ENCODE peak calls at places on chromosomes 12 and 14, in five cellular contexts. L is upper lobe of left lung, B is GM12878, N is HepG2, G is K562. Q is an unnamed sample.

GRCh38 chr12:54240129-54240528 is 39.8 kb downstream of the CBX5 start:
- ATAC-seq in L (no peak), B (no peak), N (no peak), G (peak), Q (no peak)

GRCh38 chr12:92408072-92408900 is 262.6 kb upstream of the BTG1 start:
- ATAC-seq in L (peak), B (peak), N (peak), G (peak), Q (no peak)

GRCh38 chr14:66137076-66137475 is 349.1 kb upstream of the CCDC196 start:
- ATAC-seq in L (no peak), B (no peak), N (no peak), G (no peak), Q (no peak)

GRCh38 chr14:81429028-81429427 is 28.9 kb upstream of the STON2 start:
- ATAC-seq in L (no peak), B (no peak), N (no peak), G (no peak), Q (no peak)

GRCh38 chr12:102300824-102301461 is 103.3 kb upstream of the PMCH start:
- ATAC-seq in L (peak), B (peak), N (peak), G (peak), Q (no peak)

GRCh38 chr12:11765421-11765816 is 115.9 kb downstream of the ETV6 start:
- ATAC-seq in L (no peak), B (peak), N (no peak), G (no peak), Q (no peak)

GRCh38 chr12:49577589-49578315 is 9.8 kb upstream of the MCRS1 start:
- ATAC-seq in L (no peak), B (no peak), N (no peak), G (peak), Q (no peak)

GRCh38 chr12:117202033-117202432 is 11.8 kb upstream of the FBXO21 start:
- ATAC-seq in L (no peak), B (no peak), N (no peak), G (no peak), Q (no peak)

GRCh38 chr14:97620071-97620470 is 822.9 kb downstream of the VRK1 start:
- ATAC-seq in L (no peak), B (no peak), N (no peak), G (no peak), Q (no peak)

GRCh38 chr14:101859916-101860315 is 98.4 kb downstream of the PPP2R5C start:
- ATAC-seq in L (no peak), B (no peak), N (no peak), G (no peak), Q (no peak)

GRCh38 chr12:49922349-49923034 is 18.8 kb upstream of the FAIM2 start:
- ATAC-seq in L (no peak), B (no peak), N (peak), G (no peak), Q (no peak)

GRCh38 chr12:113980537-113981337 is 14.6 kb upstream of the RBM19 start:
- ATAC-seq in L (peak), B (peak), N (peak), G (peak), Q (no peak)

GRCh38 chr12:90024261-90024660 is 315.6 kb upstream of the ATP2B1 start:
- ATAC-seq in L (no peak), B (no peak), N (no peak), G (no peak), Q (no peak)

GRCh38 chr14:70999117-70999516 is 91.9 kb downstream of the PCNX1 start:
- ATAC-seq in L (no peak), B (peak), N (no peak), G (no peak), Q (no peak)

GRCh38 chr12:106219043-106219442 is 28.8 kb downstream of the CKAP4 start:
- ATAC-seq in L (no peak), B (no peak), N (no peak), G (no peak), Q (no peak)

GRCh38 chr12:32052300-32052691 is 54.4 kb upstream of the BICD1 start:
- ATAC-seq in L (no peak), B (no peak), N (peak), G (peak), Q (no peak)

GRCh38 chr14:57462551-57462950 is 31.1 kb downstream of the CCDC198 start:
- ATAC-seq in L (no peak), B (no peak), N (no peak), G (no peak), Q (no peak)

GRCh38 chr12:7161327-7161726 is 28.2 kb upstream of the PEX5 start:
- ATAC-seq in L (no peak), B (no peak), N (no peak), G (no peak), Q (no peak)

GRCh38 chr12:44874981-44875416 is 1.1 kb downstream of the NELL2 start:
- ATAC-seq in L (peak), B (peak), N (no peak), G (no peak), Q (no peak)

GRCh38 chr14:42855159-42855558 is 1248.5 kb downstream of the LRFN5 start:
- ATAC-seq in L (peak), B (no peak), N (no peak), G (no peak), Q (peak)

GRCh38 chr12:106309671-106310313 is 7.3 kb downstream of the TCP11L2 start:
- ATAC-seq in L (peak), B (no peak), N (no peak), G (no peak), Q (no peak)

GRCh38 chr12:120224304-120225199 is 23.6 kb upstream of the RPLP0 start:
- ATAC-seq in L (peak), B (no peak), N (no peak), G (no peak), Q (peak)

GRCh38 chr14:81519200-81519998 is 14.3 kb downstream of the SEL1L start:
- ATAC-seq in L (peak), B (peak), N (no peak), G (peak), Q (peak)

GRCh38 chr14:65847065-65847847 is 434.7 kb downstream of the FUT8 start:
- ATAC-seq in L (no peak), B (no peak), N (no peak), G (no peak), Q (no peak)

GRCh38 chr12:103197725-103198388 is 240.4 kb downstream of the ASCL1 start:
- ATAC-seq in L (peak), B (no peak), N (no peak), G (no peak), Q (no peak)

GRCh38 chr12:51171884-51172514 is 936 bp downstream of the TFCP2 start:
- ATAC-seq in L (no peak), B (peak), N (peak), G (peak), Q (no peak)

GRCh38 chr12:53252349-53252916 is 15.7 kb upstream of the ESPL1 start:
- ATAC-seq in L (peak), B (peak), N (peak), G (peak), Q (no peak)

GRCh38 chr12:17609152-17609551 is 480.8 kb downstream of the RERGL start:
- ATAC-seq in L (no peak), B (no peak), N (no peak), G (no peak), Q (no peak)

GRCh38 chr12:53985900-53986685 is 1.1 kb downstream of the HOXC10 start:
- ATAC-seq in L (peak), B (peak), N (no peak), G (no peak), Q (no peak)

GRCh38 chr12:12964255-12964654 is 12.3 kb upstream of the GPRC5D start:
- ATAC-seq in L (no peak), B (no peak), N (no peak), G (no peak), Q (no peak)

GRCh38 chr12:68163546-68164210 is 4.1 kb upstream of the IFNG start:
- ATAC-seq in L (no peak), B (peak), N (no peak), G (no peak), Q (no peak)

GRCh38 chr12:61250303-61250702 is 1009.9 kb upstream of the USP15 start:
- ATAC-seq in L (no peak), B (no peak), N (no peak), G (no peak), Q (no peak)

GRCh38 chr12:80810874-80811273 is 94.2 kb downstream of the MYF5 start:
- ATAC-seq in L (no peak), B (no peak), N (no peak), G (no peak), Q (no peak)

GRCh38 chr12:44589697-44590096 is 286.4 kb downstream of the NELL2 start:
- ATAC-seq in L (no peak), B (no peak), N (no peak), G (no peak), Q (no peak)

GRCh38 chr12:116055895-116056607 is 221.4 kb downstream of the MED13L start:
- ATAC-seq in L (no peak), B (no peak), N (no peak), G (no peak), Q (no peak)

GRCh38 chr12:131774576-131774975 is 53.6 kb upstream of the MMP17 start:
- ATAC-seq in L (no peak), B (no peak), N (no peak), G (no peak), Q (no peak)

GRCh38 chr12:57620936-57621496 is 9.8 kb downstream of the ARHGEF25 start:
- ATAC-seq in L (peak), B (peak), N (peak), G (peak), Q (no peak)

GRCh38 chr12:5459051-5459782 is 27.3 kb downstream of the NTF3 start:
- ATAC-seq in L (no peak), B (no peak), N (no peak), G (no peak), Q (no peak)

DNA sequence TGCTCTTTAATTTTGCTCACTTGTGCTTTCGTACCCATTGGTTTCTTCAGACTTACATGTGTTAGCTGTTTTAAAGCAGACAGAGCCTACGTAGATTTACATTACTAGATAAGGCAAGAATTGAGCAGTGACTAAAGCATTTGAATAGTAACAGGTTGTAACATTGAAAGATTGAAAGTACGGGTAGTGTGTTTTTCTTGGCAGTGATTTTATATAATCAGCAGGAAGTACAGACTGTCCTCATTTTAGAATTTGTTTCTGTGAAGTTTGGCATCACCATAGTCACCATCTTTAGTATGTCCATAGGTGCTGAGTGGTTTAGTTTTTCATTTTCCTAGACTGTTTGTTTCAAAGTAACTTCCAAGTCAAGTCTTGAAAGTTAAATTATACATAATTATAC is 14.0 kb downstream of the RTRAF start:
- ATAC-seq in L (no peak), B (no peak), N (no peak), G (no peak), Q (peak)
- TF ChIP-seq POLR2AphosphoS5 in L (no peak), B (no peak), N (no peak), G (no peak), Q (peak)

DNA sequence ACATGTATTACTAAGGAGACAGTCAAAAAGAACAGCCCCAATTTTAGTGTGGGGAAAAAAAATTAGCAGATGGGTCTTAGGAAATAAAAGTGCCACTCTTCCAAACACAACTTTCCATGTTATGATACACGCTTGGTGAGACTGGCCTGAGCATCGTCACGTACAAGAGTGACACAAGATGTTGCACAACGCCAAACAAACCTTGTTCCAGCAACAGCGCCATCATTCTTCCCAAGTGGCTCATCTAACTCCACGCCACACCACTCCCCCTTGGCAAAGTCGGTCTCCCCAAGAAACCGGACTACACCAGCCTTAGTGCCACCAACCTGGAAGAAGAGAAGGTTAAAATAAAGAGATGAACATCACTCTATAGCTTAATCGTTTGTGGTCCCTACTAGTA is 58.7 kb downstream of the CLIP1 start:
- ATAC-seq in L (peak), B (no peak), N (no peak), G (no peak), Q (no peak)
- TF ChIP-seq EP300 in L (no peak), B (no peak), N (no peak), G (no peak), Q (no peak)

GRCh38 chr12:56129210-56129691 is 1.2 kb downstream of the ESYT1 start:
- ATAC-seq in L (peak), B (peak), N (peak), G (peak), Q (no peak)
- TF ChIP-seq POLR2AphosphoS5 in L (peak), B (no peak), N (no peak), G (peak), Q (peak)

DNA sequence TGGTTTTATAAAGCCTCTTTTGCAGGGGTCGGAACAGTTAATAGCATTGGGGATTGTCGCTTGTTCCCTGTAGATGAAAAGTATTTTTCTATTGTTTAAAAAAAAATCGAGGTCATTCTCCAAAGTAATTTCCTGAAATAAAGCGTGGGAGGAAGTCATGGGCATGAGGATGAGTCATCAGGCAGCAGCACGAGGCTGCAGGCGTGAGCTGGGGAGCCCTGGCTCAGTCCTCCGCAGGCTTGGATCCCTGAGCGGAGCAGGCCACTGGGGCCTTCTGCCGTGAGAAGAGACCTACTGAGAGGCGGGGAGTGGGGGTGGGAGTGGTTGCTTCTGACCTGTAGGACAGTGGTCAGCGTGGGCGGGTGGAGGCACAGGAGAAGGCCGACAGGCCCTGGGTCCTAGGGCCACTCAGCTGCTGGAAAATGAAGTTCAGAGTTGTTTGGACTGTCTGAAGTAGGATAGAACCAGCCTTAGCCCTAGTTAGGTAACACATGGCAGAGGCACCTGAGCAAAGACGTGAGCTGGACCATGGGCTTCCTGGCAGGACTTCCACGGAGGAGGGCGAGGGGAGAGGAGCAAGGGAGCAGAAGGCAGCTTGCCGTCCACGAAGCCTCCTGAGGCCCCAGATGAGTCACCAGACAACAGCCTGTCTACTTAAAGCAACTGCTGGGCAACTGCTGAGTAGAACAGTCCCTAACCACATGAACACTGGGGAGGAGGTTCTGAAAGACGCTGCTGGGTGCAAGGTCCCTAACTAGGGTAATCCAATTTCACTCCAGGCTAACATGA is 21.1 kb upstream of the LGALS3 start:
- ATAC-seq in L (peak), B (peak), N (peak), G (peak), Q (peak)
- TF ChIP-seq EP300 in L (no peak), B (no peak), N (no peak), G (no peak), Q (no peak)

GRCh38 chr12:96141216-96141944 is 52.8 kb upstream of the ELK3 start:
- ATAC-seq in L (peak), B (no peak), N (peak), G (peak), Q (no peak)
- TF ChIP-seq POLR2AphosphoS5 in L (no peak), B (no peak), N (no peak), G (no peak), Q (no peak)

DNA sequence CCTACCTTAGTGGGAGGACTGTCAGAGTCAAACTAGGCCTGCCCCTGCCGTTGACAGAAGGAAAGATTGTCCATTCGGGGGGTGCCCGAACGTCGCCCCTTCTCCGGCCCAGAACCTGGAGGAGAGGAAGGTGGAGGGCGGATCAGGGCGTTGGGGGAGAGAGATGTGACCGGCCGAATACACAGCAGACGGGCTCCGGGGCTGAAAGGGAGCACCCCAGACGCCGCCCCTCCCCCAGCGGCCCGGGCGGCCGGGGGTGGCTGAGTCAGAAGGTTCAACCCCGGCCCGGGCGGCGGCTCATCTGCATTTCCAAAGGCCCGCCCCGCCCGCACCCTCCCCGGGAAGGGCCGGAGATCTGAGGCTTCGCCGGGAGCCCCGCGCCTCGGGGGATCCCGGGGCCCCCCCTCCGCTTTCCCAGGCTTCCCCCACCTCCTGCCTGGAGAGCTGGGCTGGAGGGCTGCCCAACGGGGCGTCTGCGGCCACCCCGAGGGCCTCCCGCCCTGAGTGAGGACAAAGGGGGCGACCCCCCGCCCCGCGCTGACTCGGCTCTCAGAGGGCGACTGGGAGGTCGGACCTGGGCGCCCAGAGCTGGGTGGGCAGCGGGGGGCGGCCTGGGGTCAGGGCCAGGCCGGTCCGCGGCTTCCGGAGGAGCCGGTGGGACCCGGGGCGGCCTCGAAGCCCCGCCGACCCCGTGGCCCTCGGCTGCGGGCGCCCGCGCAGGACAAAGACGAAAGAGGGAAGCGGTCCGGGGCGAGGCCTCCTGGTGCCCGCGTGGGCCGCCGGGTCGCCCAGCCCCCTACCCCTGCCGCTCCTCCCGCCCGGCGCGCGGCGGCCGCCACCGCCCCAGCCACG is 3.7 kb upstream of the SETD1B start:
- ATAC-seq in L (peak), B (peak), N (peak), G (peak), Q (peak)
- TF ChIP-seq EP300 in L (no peak), B (no peak), N (no peak), G (no peak), Q (no peak)

Q was measured in gastroesophageal sphincter.